ENCODE peak calls at places on chromosomes 1 and 21, in seven cellular contexts. One of them, this sample, is unnamed.

GRCh38 chr1:26350701-26351590 is 3.0 kb downstream of the CRYBG2 start:
- DNase-seq in lung: no peak
- DNase-seq in heart right ventricle: no peak
- DNase-seq in coronary artery: no peak
- DNase-seq in astrocyte: no peak
- DNase-seq in lower lobe of right lung: no peak
- DNase-seq in hepatocyte: peak; percentile 84
- DNase-seq in this sample: no peak

GRCh38 chr1:20099533-20099932 is 19.8 kb downstream of the PLA2G2D start:
- DNase-seq in hepatocyte: no peak
- DNase-seq in heart right ventricle: no peak
- DNase-seq in lower lobe of right lung: no peak
- DNase-seq in astrocyte: no peak
- DNase-seq in lung: no peak
- DNase-seq in coronary artery: no peak
- DNase-seq in this sample: no peak

GRCh38 chr1:53725238-53725689 is 13.7 kb downstream of the GLIS1 start:
- DNase-seq in lung: no peak
- DNase-seq in coronary artery: peak; percentile 59
- DNase-seq in lower lobe of right lung: no peak
- DNase-seq in hepatocyte: peak; percentile 55
- DNase-seq in heart right ventricle: no peak
- DNase-seq in astrocyte: peak; percentile 79
- DNase-seq in this sample: no peak

GRCh38 chr1:205817988-205818387 is 5.0 kb upstream of the SLC41A1 start:
- DNase-seq in astrocyte: no peak
- DNase-seq in heart right ventricle: no peak
- DNase-seq in lower lobe of right lung: no peak
- DNase-seq in lung: no peak
- DNase-seq in coronary artery: no peak
- DNase-seq in hepatocyte: no peak
- DNase-seq in this sample: no peak

GRCh38 chr1:206955476-206956312 is 9.4 kb upstream of the PIGR start:
- DNase-seq in lower lobe of right lung: no peak
- DNase-seq in lung: peak; percentile 53
- DNase-seq in coronary artery: no peak
- DNase-seq in hepatocyte: peak; percentile 68
- DNase-seq in heart right ventricle: no peak
- DNase-seq in astrocyte: no peak
- DNase-seq in this sample: no peak

GRCh38 chr1:52268372-52268771 is 97.6 kb downstream of the CC2D1B start:
- DNase-seq in astrocyte: peak; percentile 6
- DNase-seq in heart right ventricle: no peak
- DNase-seq in coronary artery: no peak
- DNase-seq in lung: no peak
- DNase-seq in hepatocyte: no peak
- DNase-seq in lower lobe of right lung: no peak
- DNase-seq in this sample: no peak

GRCh38 chr1:11281518-11282331 is 8.7 kb downstream of the UBIAD1 start:
- DNase-seq in astrocyte: peak; percentile 92
- DNase-seq in lung: peak; percentile 54
- DNase-seq in heart right ventricle: no peak
- DNase-seq in lower lobe of right lung: peak; percentile 56
- DNase-seq in coronary artery: no peak
- DNase-seq in hepatocyte: no peak
- DNase-seq in this sample: no peak

GRCh38 chr1:40825430-40825778 is 36.8 kb downstream of the CITED4 start:
- DNase-seq in heart right ventricle: no peak
- DNase-seq in lung: peak; percentile 43
- DNase-seq in lower lobe of right lung: no peak
- DNase-seq in hepatocyte: no peak
- DNase-seq in coronary artery: no peak
- DNase-seq in astrocyte: no peak
- DNase-seq in this sample: peak; percentile 21

GRCh38 chr1:27912429-27912828 is 22.4 kb upstream of the SMPDL3B start:
- DNase-seq in heart right ventricle: no peak
- DNase-seq in astrocyte: no peak
- DNase-seq in lung: no peak
- DNase-seq in lower lobe of right lung: no peak
- DNase-seq in hepatocyte: no peak
- DNase-seq in coronary artery: no peak
- DNase-seq in this sample: no peak

GRCh38 chr1:30462826-30463425 is 260.5 kb downstream of the MATN1 start:
- DNase-seq in lower lobe of right lung: no peak
- DNase-seq in coronary artery: no peak
- DNase-seq in lung: no peak
- DNase-seq in astrocyte: no peak
- DNase-seq in hepatocyte: no peak
- DNase-seq in heart right ventricle: no peak
- DNase-seq in this sample: no peak

GRCh38 chr1:94300731-94301130 is 63.3 kb upstream of the ARHGAP29 start:
- DNase-seq in lower lobe of right lung: no peak
- DNase-seq in heart right ventricle: no peak
- DNase-seq in hepatocyte: no peak
- DNase-seq in astrocyte: no peak
- DNase-seq in coronary artery: no peak
- DNase-seq in lung: no peak
- DNase-seq in this sample: no peak

GRCh38 chr1:60970081-60970509 is 112.3 kb upstream of the NFIA start:
- DNase-seq in lung: no peak
- DNase-seq in coronary artery: no peak
- DNase-seq in lower lobe of right lung: no peak
- DNase-seq in heart right ventricle: no peak
- DNase-seq in astrocyte: no peak
- DNase-seq in hepatocyte: peak; percentile 30
- DNase-seq in this sample: no peak

GRCh38 chr1:11944358-11944981 is 10.0 kb downstream of the PLOD1 start:
- DNase-seq in coronary artery: no peak
- DNase-seq in hepatocyte: peak; percentile 73
- DNase-seq in lower lobe of right lung: no peak
- DNase-seq in lung: no peak
- DNase-seq in heart right ventricle: no peak
- DNase-seq in astrocyte: no peak
- DNase-seq in this sample: peak; percentile 87

GRCh38 chr21:29025328-29025713 is 853 bp downstream of the USP16 start:
- DNase-seq in heart right ventricle: no peak
- DNase-seq in astrocyte: peak; percentile 12
- DNase-seq in hepatocyte: peak; percentile 52
- DNase-seq in lower lobe of right lung: no peak
- DNase-seq in lung: no peak
- DNase-seq in coronary artery: no peak
- DNase-seq in this sample: no peak

GRCh38 chr1:38225745-38226144 is 179.2 kb upstream of the POU3F1 start:
- DNase-seq in heart right ventricle: no peak
- DNase-seq in hepatocyte: no peak
- DNase-seq in astrocyte: no peak
- DNase-seq in lower lobe of right lung: no peak
- DNase-seq in coronary artery: no peak
- DNase-seq in lung: no peak
- DNase-seq in this sample: no peak

GRCh38 chr1:116694524-116694923 is 27.0 kb upstream of the IGSF3 start:
- DNase-seq in coronary artery: no peak
- DNase-seq in lung: no peak
- DNase-seq in astrocyte: no peak
- DNase-seq in heart right ventricle: no peak
- DNase-seq in lower lobe of right lung: no peak
- DNase-seq in hepatocyte: no peak
- DNase-seq in this sample: no peak

DNA sequence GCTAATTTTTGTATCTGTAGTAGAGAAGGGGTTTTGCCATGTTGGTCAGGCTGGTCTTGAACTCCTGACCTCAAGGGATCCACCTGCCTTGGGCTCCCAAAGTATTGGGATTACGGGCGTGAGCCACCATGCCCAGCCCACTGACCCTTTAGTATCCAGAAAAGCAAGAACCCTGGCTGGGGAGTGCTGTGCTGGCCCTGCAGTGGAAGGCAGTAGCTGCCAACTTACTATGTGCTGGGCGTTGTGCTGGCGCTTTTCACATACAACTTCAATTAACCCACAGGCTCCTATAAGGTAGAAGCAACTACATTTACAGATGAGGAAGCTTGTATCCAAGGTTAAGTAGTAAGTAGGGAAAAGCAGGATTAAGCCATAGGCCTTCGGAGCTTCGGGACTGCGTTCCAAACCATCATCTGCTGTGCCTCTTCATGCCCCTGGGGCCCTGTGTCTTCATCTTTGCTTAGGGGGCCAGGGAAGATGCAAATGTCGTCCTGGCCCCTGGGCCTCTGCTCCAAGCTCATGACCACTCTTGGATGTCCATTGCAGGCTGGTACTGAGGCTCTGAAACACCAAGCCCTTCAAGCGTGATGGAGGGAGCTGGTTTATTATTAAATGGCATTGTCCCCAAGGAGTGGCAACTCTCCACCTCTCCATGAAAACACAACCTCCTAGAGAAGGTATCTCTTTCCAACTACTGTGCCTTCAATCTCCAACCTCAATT is 8.7 kb upstream of the CPLANE2 start:
- DNase-seq in lower lobe of right lung: no peak
- DNase-seq in lung: no peak
- DNase-seq in hepatocyte: no peak
- DNase-seq in heart right ventricle: no peak
- DNase-seq in coronary artery: no peak
- DNase-seq in astrocyte: no peak
- DNase-seq in this sample: no peak
- H3K27ac ChIP-seq in lower lobe of right lung: no peak overlapping the region
- H3K27ac ChIP-seq in lung: no peak overlapping the region
- H3K27ac ChIP-seq in hepatocyte: no peak overlapping the region
- H3K27ac ChIP-seq in heart right ventricle: no peak overlapping the region
- H3K27ac ChIP-seq in coronary artery: peak overlapping the region; percentile 32
- H3K27ac ChIP-seq in astrocyte: no peak overlapping the region
- H3K27ac ChIP-seq in this sample: no peak overlapping the region

GRCh38 chr1:222413436-222413835 is 134.5 kb downstream of the HHIPL2 start:
- DNase-seq in lung: no peak
- DNase-seq in hepatocyte: no peak
- DNase-seq in heart right ventricle: no peak
- DNase-seq in coronary artery: no peak
- DNase-seq in astrocyte: no peak
- DNase-seq in lower lobe of right lung: no peak
- DNase-seq in this sample: no peak
- H3K4me3 ChIP-seq in lung: no peak overlapping the region
- H3K4me3 ChIP-seq in hepatocyte: no peak overlapping the region
- H3K4me3 ChIP-seq in heart right ventricle: no peak overlapping the region
- H3K4me3 ChIP-seq in coronary artery: no peak overlapping the region
- H3K4me3 ChIP-seq in astrocyte: no peak overlapping the region
- H3K4me3 ChIP-seq in lower lobe of right lung: no peak overlapping the region
- H3K4me3 ChIP-seq in this sample: no peak overlapping the region

GRCh38 chr1:167212025-167212424 is 8.7 kb upstream of the POU2F1 start:
- DNase-seq in lung: no peak
- DNase-seq in coronary artery: no peak
- DNase-seq in astrocyte: no peak
- DNase-seq in hepatocyte: no peak
- DNase-seq in lower lobe of right lung: no peak
- DNase-seq in heart right ventricle: no peak
- DNase-seq in this sample: no peak
- H3K27ac ChIP-seq in lung: no peak overlapping the region
- H3K27ac ChIP-seq in coronary artery: no peak overlapping the region
- H3K27ac ChIP-seq in astrocyte: no peak overlapping the region
- H3K27ac ChIP-seq in hepatocyte: no peak overlapping the region
- H3K27ac ChIP-seq in lower lobe of right lung: no peak overlapping the region
- H3K27ac ChIP-seq in heart right ventricle: no peak overlapping the region
- H3K27ac ChIP-seq in this sample: no peak overlapping the region

GRCh38 chr1:24931481-24932221 is 1.6 kb upstream of the RUNX3 start:
- DNase-seq in lower lobe of right lung: no peak
- DNase-seq in heart right ventricle: no peak
- DNase-seq in astrocyte: no peak
- DNase-seq in coronary artery: no peak
- DNase-seq in hepatocyte: no peak
- DNase-seq in lung: no peak
- DNase-seq in this sample: no peak
- H3K4me3 ChIP-seq in lower lobe of right lung: peak overlapping the region; percentile 16
- H3K4me3 ChIP-seq in heart right ventricle: no peak overlapping the region
- H3K4me3 ChIP-seq in astrocyte: no peak overlapping the region
- H3K4me3 ChIP-seq in coronary artery: peak overlapping the region; percentile 44
- H3K4me3 ChIP-seq in hepatocyte: no peak overlapping the region
- H3K4me3 ChIP-seq in lung: no peak overlapping the region
- H3K4me3 ChIP-seq in this sample: no peak overlapping the region

GRCh38 chr21:46454634-46455390 is 3.9 kb upstream of the DIP2A start:
- DNase-seq in heart right ventricle: no peak
- DNase-seq in lung: no peak
- DNase-seq in hepatocyte: no peak
- DNase-seq in lower lobe of right lung: no peak
- DNase-seq in astrocyte: no peak
- DNase-seq in coronary artery: no peak
- DNase-seq in this sample: no peak
- H3K27ac ChIP-seq in heart right ventricle: no peak overlapping the region
- H3K27ac ChIP-seq in lung: no peak overlapping the region
- H3K27ac ChIP-seq in hepatocyte: no peak overlapping the region
- H3K27ac ChIP-seq in lower lobe of right lung: no peak overlapping the region
- H3K27ac ChIP-seq in astrocyte: peak overlapping the region; percentile 43
- H3K27ac ChIP-seq in coronary artery: no peak overlapping the region
- H3K27ac ChIP-seq in this sample: no peak overlapping the region

GRCh38 chr1:39413902-39414528 is 77.4 kb upstream of the BMP8A start:
- DNase-seq in coronary artery: no peak
- DNase-seq in lower lobe of right lung: no peak
- DNase-seq in heart right ventricle: no peak
- DNase-seq in astrocyte: no peak
- DNase-seq in hepatocyte: no peak
- DNase-seq in lung: no peak
- DNase-seq in this sample: peak; percentile 35

GRCh38 chr1:39410915-39411436 is 80.5 kb upstream of the BMP8A start:
- DNase-seq in lower lobe of right lung: peak; percentile 86
- DNase-seq in coronary artery: peak; percentile 88
- DNase-seq in heart right ventricle: peak; percentile 74
- DNase-seq in astrocyte: peak; percentile 88
- DNase-seq in lung: peak; percentile 90
- DNase-seq in hepatocyte: peak; percentile 84
- DNase-seq in this sample: peak; percentile 84

GRCh38 chr1:39412079-39412478 is 79.4 kb upstream of the BMP8A start:
- DNase-seq in coronary artery: no peak
- DNase-seq in lower lobe of right lung: no peak
- DNase-seq in astrocyte: no peak
- DNase-seq in heart right ventricle: no peak
- DNase-seq in lung: no peak
- DNase-seq in hepatocyte: no peak
- DNase-seq in this sample: no peak

GRCh38 chr1:39411526-39411925 is 79.9 kb upstream of the BMP8A start:
- DNase-seq in heart right ventricle: no peak
- DNase-seq in coronary artery: no peak
- DNase-seq in lung: no peak
- DNase-seq in hepatocyte: no peak
- DNase-seq in lower lobe of right lung: no peak
- DNase-seq in astrocyte: no peak
- DNase-seq in this sample: no peak

DNA sequence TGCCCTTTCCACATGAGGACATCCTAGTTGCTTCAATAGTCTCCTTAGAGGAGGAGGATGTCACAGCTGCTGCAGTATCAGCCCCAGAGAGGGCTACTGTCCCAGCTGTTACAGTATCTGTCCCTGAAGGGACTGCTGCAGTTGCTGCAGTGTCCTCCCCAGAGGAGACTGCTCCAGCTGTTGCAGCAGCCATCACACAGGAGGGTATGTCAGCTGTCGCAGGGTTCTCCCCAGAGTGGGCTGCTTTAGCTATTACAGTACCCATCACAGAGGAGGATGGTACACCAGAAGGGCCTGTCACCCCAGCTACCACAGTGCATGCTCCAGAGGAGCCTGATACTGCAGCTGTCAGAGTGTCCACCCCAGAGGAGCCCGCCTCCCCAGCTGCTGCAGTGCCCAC is 78.5 kb upstream of the BMP8A start:
- DNase-seq in lower lobe of right lung: no peak
- DNase-seq in heart right ventricle: no peak
- DNase-seq in coronary artery: no peak
- DNase-seq in lung: no peak
- DNase-seq in hepatocyte: no peak
- DNase-seq in astrocyte: no peak
- DNase-seq in this sample: peak; percentile 89
- H3K4me3 ChIP-seq in lower lobe of right lung: peak overlapping the region; percentile 10
- H3K4me3 ChIP-seq in heart right ventricle: no peak overlapping the region
- H3K4me3 ChIP-seq in coronary artery: peak overlapping the region; percentile 96
- H3K4me3 ChIP-seq in lung: no peak overlapping the region
- H3K4me3 ChIP-seq in hepatocyte: no peak overlapping the region
- H3K4me3 ChIP-seq in astrocyte: peak overlapping the region; percentile 83
- H3K4me3 ChIP-seq in this sample: no peak overlapping the region

GRCh38 chr1:33244809-33245186 is 11.5 kb upstream of the ZNF362 start:
- DNase-seq in lung: no peak
- DNase-seq in coronary artery: no peak
- DNase-seq in heart right ventricle: no peak
- DNase-seq in lower lobe of right lung: no peak
- DNase-seq in astrocyte: no peak
- DNase-seq in hepatocyte: no peak
- DNase-seq in this sample: no peak
- H3K27ac ChIP-seq in lung: no peak overlapping the region
- H3K27ac ChIP-seq in coronary artery: no peak overlapping the region
- H3K27ac ChIP-seq in heart right ventricle: no peak overlapping the region
- H3K27ac ChIP-seq in lower lobe of right lung: no peak overlapping the region
- H3K27ac ChIP-seq in astrocyte: no peak overlapping the region
- H3K27ac ChIP-seq in hepatocyte: no peak overlapping the region
- H3K27ac ChIP-seq in this sample: peak overlapping the region; percentile 60